ENCODE peak calls at places on chromosomes 12 and 14, in ten cellular contexts. K, C, E, I, X, Z, T, O, P and H are unnamed samples.

GRCh38 chr14:104676130-104676693 is 13.2 kb upstream of the INF2 start:
- DNase-seq in O (no peak), C (peak), P (peak), X (no peak), I (no peak), E (no peak), T (no peak), Z (no peak), K (no peak), H (no peak)

GRCh38 chr14:42224053-42224888 is 617.6 kb downstream of the LRFN5 start:
- DNase-seq in E (no peak), C (no peak), P (peak), K (no peak), T (peak), Z (peak), O (peak), X (peak), I (peak), H (peak)

GRCh38 chr12:80902711-80903110 is 35.0 kb downstream of the LIN7A start:
- DNase-seq in Z (no peak), P (no peak), O (no peak), E (no peak), I (no peak), X (no peak), K (no peak), T (no peak), C (no peak), H (no peak)

GRCh38 chr14:29536886-29537511 is 390.6 kb downstream of the PRKD1 start:
- DNase-seq in T (no peak), E (no peak), Z (no peak), O (no peak), X (no peak), C (no peak), P (no peak), K (no peak), I (no peak), H (no peak)

GRCh38 chr12:93311827-93312226 is 65.9 kb upstream of the NUDT4 start:
- DNase-seq in C (no peak), E (no peak), P (no peak), O (no peak), X (no peak), Z (no peak), K (no peak), T (no peak), I (no peak), H (no peak)

GRCh38 chr12:58066296-58066695 is 124.9 kb downstream of the ATP23 start:
- DNase-seq in Z (no peak), E (no peak), K (no peak), T (no peak), O (no peak), I (no peak), C (no peak), P (no peak), X (no peak), H (no peak)

GRCh38 chr14:103511022-103511693 is 11.5 kb downstream of the CKB start:
- DNase-seq in I (peak), Z (peak), E (peak), T (no peak), X (peak), C (peak), O (no peak), P (no peak), K (no peak), H (no peak)

GRCh38 chr14:100532154-100532915 is 54.9 kb downstream of the BEGAIN start:
- DNase-seq in P (peak), X (peak), I (peak), K (peak), E (no peak), T (no peak), O (peak), Z (peak), C (no peak), H (no peak)

GRCh38 chr12:61916856-61917255 is 343.3 kb upstream of the USP15 start:
- DNase-seq in I (no peak), K (no peak), C (no peak), Z (no peak), P (no peak), X (no peak), E (no peak), T (no peak), O (no peak), H (no peak)

GRCh38 chr14:101110729-101111619 is 207.5 kb upstream of the RTL1 start:
- DNase-seq in C (no peak), I (peak), T (no peak), E (no peak), X (peak), Z (no peak), K (peak), P (no peak), O (peak), H (no peak)

GRCh38 chr14:106372870-106373657 is 846.7 kb downstream of the TMEM121 start:
- DNase-seq in C (peak), E (no peak), K (peak), Z (no peak), O (peak), X (peak), I (no peak), P (peak), T (peak), H (peak)

GRCh38 chr12:76945867-76946266 is 67.0 kb upstream of the CSRP2 start:
- DNase-seq in E (no peak), P (no peak), K (no peak), I (no peak), T (no peak), Z (no peak), C (no peak), O (no peak), X (no peak), H (no peak)

GRCh38 chr12:121860257-121860656 is 1.6 kb upstream of the HPD start:
- DNase-seq in Z (no peak), I (no peak), X (no peak), E (no peak), K (no peak), O (no peak), P (no peak), C (no peak), T (no peak), H (no peak)

GRCh38 chr12:109219938-109220337 is 89.1 kb downstream of the FOXN4 start:
- DNase-seq in C (no peak), I (no peak), E (no peak), T (no peak), X (no peak), Z (no peak), K (no peak), P (no peak), O (no peak), H (no peak)

GRCh38 chr14:94536836-94537235 is 24.4 kb upstream of the SERPINA4 start:
- DNase-seq in K (no peak), P (no peak), T (no peak), X (peak), O (no peak), I (no peak), E (no peak), Z (no peak), C (no peak), H (no peak)

GRCh38 chr12:132146772-132147422 is 2.6 kb downstream of the NOC4L start:
- DNase-seq in E (peak), P (peak), X (peak), I (no peak), C (no peak), Z (peak), T (no peak), O (no peak), K (no peak), H (no peak)

GRCh38 chr14:60317609-60318008 is 68.6 kb downstream of the PPM1A start:
- DNase-seq in I (no peak), K (no peak), P (no peak), Z (no peak), O (no peak), E (no peak), T (no peak), C (no peak), X (no peak), H (no peak)

GRCh38 chr12:88360349-88360748 is 218.2 kb downstream of the TMTC3 start:
- DNase-seq in E (no peak), C (no peak), I (no peak), K (no peak), T (no peak), O (no peak), Z (no peak), P (no peak), X (no peak), H (no peak)

GRCh38 chr14:69997849-69998248 is 118.6 kb downstream of the SMOC1 start:
- DNase-seq in P (peak), C (no peak), O (peak), T (peak), X (peak), E (no peak), I (no peak), Z (no peak), K (no peak), H (no peak)

GRCh38 chr12:27576667-27577347 is 52.8 kb downstream of the PPFIBP1 start:
- DNase-seq in T (no peak), K (no peak), O (no peak), C (no peak), X (no peak), Z (no peak), P (no peak), I (no peak), E (no peak), H (no peak)

GRCh38 chr14:22886500-22887259 is 3.7 kb downstream of the REM2 start:
- DNase-seq in O (peak), P (peak), X (peak), Z (peak), K (peak), T (peak), C (peak), I (peak), E (peak), H (no peak)

GRCh38 chr12:32002848-32003493 is 43.8 kb downstream of the RESF1 start:
- DNase-seq in K (no peak), I (no peak), O (no peak), X (no peak), P (no peak), Z (no peak), T (no peak), C (no peak), E (no peak), H (no peak)

GRCh38 chr14:52020315-52020714 is 31.0 kb downstream of the RTRAF start:
- DNase-seq in C (no peak), E (no peak), K (no peak), O (no peak), P (no peak), I (no peak), T (no peak), X (no peak), Z (no peak), H (no peak)

GRCh38 chr12:3200032-3200617 is 122.9 kb downstream of the TSPAN9 start:
- DNase-seq in T (peak), P (peak), O (peak), I (no peak), Z (no peak), K (no peak), E (no peak), X (no peak), C (peak), H (no peak)

GRCh38 chr12:6056406-6057211 is 67.9 kb downstream of the VWF start:
- DNase-seq in P (no peak), T (no peak), I (no peak), Z (no peak), E (no peak), K (no peak), C (peak), O (no peak), X (no peak), H (no peak)

GRCh38 chr12:21678959-21679358 is 21.3 kb upstream of the LDHB start:
- DNase-seq in K (no peak), X (no peak), C (no peak), T (no peak), O (no peak), E (no peak), Z (no peak), I (no peak), P (no peak), H (no peak)

GRCh38 chr12:55728932-55729591 is at the start of gene CD63:
- DNase-seq in X (peak), O (peak), K (peak), C (peak), I (peak), E (peak), T (peak), Z (peak), P (peak), H (peak)

GRCh38 chr12:55729592-55730446 is 1.0 kb upstream of the CD63 start:
- DNase-seq in P (peak), K (peak), T (peak), Z (peak), I (peak), X (peak), E (peak), C (peak), O (peak), H (peak)

GRCh38 chr12:55726911-55727310 is 1.9 kb downstream of the CD63 start:
- DNase-seq in Z (no peak), O (no peak), I (peak), E (peak), T (no peak), C (peak), X (no peak), P (no peak), K (no peak), H (no peak)

GRCh38 chr12:55727643-55728184 is 1.1 kb downstream of the CD63 start:
- DNase-seq in X (peak), P (peak), O (peak), K (no peak), T (peak), Z (peak), C (no peak), E (peak), I (peak), H (no peak)

DNA sequence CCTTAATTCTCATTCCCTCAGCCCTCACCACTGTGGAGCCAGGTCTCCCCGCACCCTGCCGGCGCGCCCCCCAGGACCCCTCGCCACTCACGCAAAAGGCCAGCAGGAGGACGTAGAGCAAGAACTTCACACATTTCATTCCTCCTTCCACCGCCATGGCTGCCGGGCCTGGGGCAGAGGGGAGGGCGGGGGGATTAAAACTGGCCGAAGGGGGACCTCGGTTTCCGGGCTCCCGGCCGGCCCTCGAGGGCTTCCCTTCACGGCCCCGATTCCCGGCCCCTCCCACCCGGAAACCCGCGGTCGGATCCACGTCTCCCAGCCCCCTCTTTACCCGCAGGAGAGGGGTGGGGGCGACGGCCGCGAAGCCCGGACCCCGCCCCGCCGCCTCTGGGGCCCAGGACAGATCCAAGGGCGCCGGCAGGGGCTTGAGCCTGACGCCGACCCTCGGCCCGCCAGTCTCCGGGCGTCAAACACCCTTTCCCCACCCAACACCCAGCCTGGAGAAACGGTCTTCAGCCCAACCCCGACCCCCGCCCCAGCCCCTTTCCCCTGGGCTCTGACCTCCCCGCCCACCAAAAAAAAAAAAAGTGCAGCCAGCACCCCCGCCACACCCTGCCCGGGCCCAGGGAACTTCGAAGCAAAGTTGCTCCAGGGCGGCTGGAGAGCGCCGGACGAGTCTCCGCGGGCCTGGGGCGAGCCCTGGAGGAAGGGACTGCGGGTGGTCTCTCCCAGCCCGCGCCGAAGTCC is 451 bp downstream of the CD63 start:
- DNase-seq in E (peak), K (no peak), Z (peak), I (peak), O (peak), P (peak), T (peak), X (peak), C (peak), H (no peak)
- TF ChIP-seq POLR2A in E (no peak), K (no peak), Z (no peak), I (no peak), O (no peak), P (no peak), T (no peak), X (no peak), C (no peak), H (no peak)

DNA sequence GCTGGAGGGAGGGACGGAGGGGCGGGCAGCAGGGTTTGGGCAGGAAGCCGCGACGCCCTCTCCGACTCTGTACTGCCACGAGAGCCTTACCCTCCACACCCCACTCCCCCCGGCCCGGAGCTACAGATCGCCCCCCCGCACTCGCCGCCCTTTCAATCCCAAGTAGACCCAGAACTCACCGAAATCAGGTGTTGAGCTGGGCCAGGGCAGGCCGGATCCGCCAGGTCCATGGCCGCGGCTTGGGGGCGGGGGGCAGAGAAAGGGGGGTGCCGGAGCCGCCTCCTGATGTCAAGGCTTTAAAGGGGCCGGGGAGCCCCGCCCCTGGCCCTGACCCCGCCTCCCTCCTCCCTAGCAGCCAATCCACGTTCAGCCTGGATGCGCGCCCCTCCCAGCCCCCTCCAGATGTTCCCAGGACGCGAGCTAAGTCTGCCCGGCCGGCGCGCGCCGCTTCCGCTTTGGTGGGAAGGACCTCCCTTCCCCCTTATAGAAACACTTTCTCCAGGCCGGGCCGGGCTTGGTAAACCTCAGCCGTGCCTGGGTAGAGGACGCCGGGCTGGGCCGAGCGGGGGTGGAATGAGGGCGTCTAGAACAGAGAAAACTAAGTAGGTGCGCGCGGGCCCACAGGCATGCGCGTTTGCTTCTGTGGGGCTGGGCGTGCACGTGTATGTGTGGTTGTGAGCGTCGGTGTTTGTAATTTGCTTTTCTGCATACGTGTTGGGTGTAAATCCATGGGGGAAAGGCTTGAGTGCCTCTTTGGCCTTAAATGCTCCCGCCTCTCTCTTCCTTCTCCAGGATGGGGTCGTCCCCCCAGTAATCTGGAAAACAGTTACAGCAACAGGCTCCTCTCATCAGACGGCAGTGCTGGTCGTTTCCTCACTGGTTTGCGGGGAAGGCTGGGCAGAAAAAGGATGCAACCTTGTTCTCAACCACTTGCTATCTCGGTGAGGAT is at the start of gene NCKAP5L:
- DNase-seq in O (peak), P (peak), C (peak), I (peak), Z (peak), T (peak), K (peak), E (peak), X (peak), H (peak)
- TF ChIP-seq POLR2A in O (no peak), P (peak), C (no peak), I (peak), Z (peak), T (peak), K (peak), E (no peak), X (no peak), H (peak)

GRCh38 chr12:54381136-54381535 is 3.4 kb downstream of the ZNF385A start:
- DNase-seq in O (no peak), X (no peak), T (no peak), C (no peak), P (no peak), K (no peak), I (no peak), E (no peak), Z (no peak), H (no peak)

GRCh38 chr12:54386781-54387467 is 2.4 kb upstream of the ZNF385A start:
- DNase-seq in K (no peak), O (no peak), Z (no peak), X (peak), E (no peak), P (no peak), I (no peak), C (no peak), T (no peak), H (no peak)

GRCh38 chr12:54385251-54385914 is 850 bp upstream of the ZNF385A start:
- DNase-seq in E (no peak), I (no peak), T (no peak), K (peak), P (no peak), Z (no peak), O (no peak), X (no peak), C (no peak), H (no peak)

GRCh38 chr12:54383041-54383609 is 1.4 kb downstream of the ZNF385A start:
- DNase-seq in O (no peak), P (no peak), C (no peak), E (no peak), K (no peak), I (no peak), T (no peak), Z (no peak), X (no peak), H (peak)

DNA sequence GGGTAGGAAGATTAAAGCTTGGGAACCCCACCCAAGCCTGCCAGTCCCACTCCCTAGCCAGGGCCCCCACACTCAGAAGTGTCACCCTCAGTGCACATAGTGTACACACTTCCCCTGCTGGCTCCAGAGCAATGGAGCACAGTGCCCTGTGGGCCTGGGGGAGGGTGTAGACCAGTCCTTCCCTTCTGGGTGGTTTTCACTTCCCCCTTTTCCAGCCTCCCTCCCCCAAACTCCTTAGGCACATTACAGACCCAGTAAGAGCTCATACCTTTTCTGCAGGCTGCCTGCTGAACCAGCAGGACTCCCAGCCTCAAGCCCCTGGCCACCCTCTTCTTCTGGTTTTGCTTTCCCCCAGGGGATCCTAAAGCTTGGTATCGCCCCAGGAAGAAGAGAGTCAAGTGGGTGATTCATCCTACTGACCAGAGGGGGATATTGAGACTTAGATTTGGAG is at the start of gene ZNF385A:
- DNase-seq in T (no peak), O (no peak), P (no peak), E (no peak), K (no peak), C (no peak), X (no peak), I (no peak), Z (no peak), H (no peak)
- TF ChIP-seq POLR2A in T (no peak), O (no peak), P (no peak), E (no peak), K (no peak), C (no peak), X (no peak), I (no peak), Z (no peak), H (no peak)

GRCh38 chr14:102509744-102510615 is at the start of gene ANKRD9:
- DNase-seq in O (peak), I (peak), T (peak), K (peak), C (peak), Z (peak), E (peak), P (peak), X (peak), H (peak)
- TF ChIP-seq POLR2A in O (no peak), I (no peak), T (peak), K (no peak), C (peak), Z (no peak), E (no peak), P (no peak), X (no peak), H (peak)

DNA sequence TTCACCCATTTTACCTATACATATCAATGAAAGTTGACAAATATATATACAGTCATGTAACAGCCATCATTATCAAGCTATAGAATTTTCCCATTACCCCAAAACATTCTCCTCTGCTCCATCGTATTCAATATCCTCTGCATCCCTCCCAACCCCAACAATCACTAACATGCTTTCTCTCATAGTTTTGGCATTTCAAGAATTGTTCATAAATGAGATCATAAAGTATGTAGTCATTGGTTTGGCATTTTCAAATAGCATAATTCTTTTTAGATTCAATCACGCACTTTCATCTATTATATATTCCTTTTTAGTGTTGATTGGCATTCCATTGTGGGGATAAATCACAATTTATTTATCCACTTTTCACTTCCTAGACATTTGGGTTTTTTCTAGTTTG is 866.0 kb upstream of the TMEM132C start:
- DNase-seq in I (no peak), T (no peak), P (no peak), Z (no peak), X (no peak), K (no peak), O (no peak), E (no peak), C (no peak), H (peak)
- TF ChIP-seq POLR2A in I (no peak), T (no peak), P (no peak), Z (no peak), X (no peak), K (no peak), O (no peak), E (no peak), C (no peak), H (no peak)

GRCh38 chr12:65822732-65823480 is 1.4 kb upstream of the HMGA2 start:
- DNase-seq in X (no peak), I (no peak), O (peak), K (no peak), P (peak), C (peak), Z (no peak), E (no peak), T (peak), H (peak)
- TF ChIP-seq POLR2A in X (no peak), I (no peak), O (no peak), K (no peak), P (no peak), C (no peak), Z (no peak), E (no peak), T (no peak), H (no peak)